ENCODE peak calls at places on chromosomes 6 and 20, in ten cellular contexts. E, W, N, B, H, U, L, C, X and V are unnamed samples.

GRCh38 chr20:63653041-63653973 is at the start of gene STMN3:
- DNase-seq in E (peak; percentile 86), H (peak; percentile 88), W (peak; percentile 86), U (peak; percentile 23), C (peak; percentile 56), N (peak; percentile 65), B (peak; percentile 63), X (peak; percentile 91), L (peak; percentile 90), V (peak; percentile 97)

GRCh38 chr6:71236926-71237425 is 51.6 kb upstream of the OGFRL1 start:
- DNase-seq in E (no peak), N (no peak), X (no peak), H (no peak), U (no peak), B (no peak), W (no peak), C (no peak), L (no peak), V (no peak)

GRCh38 chr20:1654994-1655393 is 2.6 kb downstream of the SIRPG start:
- DNase-seq in N (no peak), B (no peak), W (no peak), U (no peak), H (no peak), X (no peak), C (no peak), L (no peak), E (no peak), V (no peak)

GRCh38 chr6:158191032-158191431 is 22.9 kb downstream of the GTF2H5 start:
- DNase-seq in L (no peak), C (no peak), H (no peak), E (no peak), U (no peak), N (no peak), W (no peak), B (no peak), X (no peak), V (no peak)

GRCh38 chr6:140850438-140850837 is 1282.3 kb upstream of the GJE1 start:
- DNase-seq in H (no peak), E (no peak), L (no peak), U (no peak), W (peak; percentile 76), C (no peak), B (no peak), N (no peak), X (no peak), V (no peak)

GRCh38 chr6:114115659-114116058 is 144.7 kb upstream of the HDAC2 start:
- DNase-seq in N (no peak), W (no peak), H (no peak), B (no peak), L (no peak), U (no peak), C (no peak), X (no peak), E (no peak), V (no peak)

GRCh38 chr20:53036992-53037391 is 64.8 kb downstream of the TSHZ2 start:
- DNase-seq in C (no peak), H (no peak), L (no peak), U (no peak), E (no peak), X (no peak), W (no peak), B (no peak), N (no peak), V (peak; percentile 60)

GRCh38 chr6:35739645-35740517 is 3.0 kb downstream of the ARMC12 start:
- DNase-seq in C (no peak), H (no peak), L (no peak), W (no peak), X (no peak), B (no peak), N (no peak), U (no peak), E (no peak), V (no peak)

GRCh38 chr6:144580771-144581170 is 295.6 kb downstream of the UTRN start:
- DNase-seq in X (no peak), E (no peak), B (no peak), N (no peak), L (no peak), U (no peak), W (no peak), C (no peak), H (no peak), V (no peak)

GRCh38 chr20:3162080-3162611 is 2.5 kb upstream of the FASTKD5 start:
- DNase-seq in W (no peak), X (no peak), U (no peak), L (no peak), B (no peak), N (no peak), H (no peak), E (no peak), C (no peak), V (no peak)

GRCh38 chr6:123895346-123895745 is 91.7 kb downstream of the NKAIN2 start:
- DNase-seq in B (no peak), L (no peak), X (no peak), C (no peak), H (no peak), W (no peak), E (no peak), U (no peak), N (no peak), V (no peak)

GRCh38 chr6:88238901-88239300 is 72.8 kb upstream of the CNR1 start:
- DNase-seq in W (no peak), L (no peak), C (no peak), N (no peak), H (no peak), U (no peak), B (no peak), X (no peak), E (peak; percentile 68), V (no peak)

GRCh38 chr6:31740397-31741223 is 805 bp downstream of the MSH5 start:
- DNase-seq in N (no peak), W (no peak), B (no peak), U (no peak), L (no peak), E (no peak), X (peak; percentile 74), H (no peak), C (no peak), V (no peak)

GRCh38 chr20:23160536-23161243 is 74.6 kb upstream of the CD93 start:
- DNase-seq in U (no peak), W (peak; percentile 25), X (no peak), H (no peak), L (peak; percentile 34), C (no peak), B (no peak), E (no peak), N (no peak), V (no peak)

GRCh38 chr6:39335780-39336541 is 13.5 kb upstream of the KCNK16 start:
- DNase-seq in N (no peak), H (no peak), E (no peak), L (no peak), X (no peak), B (no peak), C (no peak), W (peak; percentile 37), U (no peak), V (peak; percentile 9)

GRCh38 chr20:14264869-14265268 is 72.5 kb downstream of the FLRT3 start:
- DNase-seq in E (no peak), H (no peak), U (peak; percentile 8), N (no peak), W (peak; percentile 15), X (no peak), C (no peak), B (no peak), L (no peak), V (no peak)

GRCh38 chr6:12654526-12654925 is 62.0 kb upstream of the PHACTR1 start:
- DNase-seq in B (no peak), N (no peak), L (no peak), C (no peak), U (no peak), W (no peak), E (no peak), H (no peak), X (no peak), V (no peak)

GRCh38 chr6:184161-184695 is 108.1 kb upstream of the DUSP22 start:
- DNase-seq in X (no peak), H (no peak), L (peak; percentile 10), B (no peak), W (no peak), C (no peak), E (no peak), N (no peak), U (no peak), V (no peak)

GRCh38 chr6:17703256-17703694 is 3.5 kb downstream of the NUP153 start:
- DNase-seq in L (no peak), U (peak; percentile 31), N (no peak), X (no peak), E (no peak), B (no peak), C (no peak), H (no peak), W (peak; percentile 83), V (peak; percentile 80)

GRCh38 chr6:130411481-130411880 is 45.7 kb downstream of the TMEM200A start:
- DNase-seq in U (no peak), W (no peak), N (no peak), L (no peak), H (no peak), B (no peak), E (no peak), C (no peak), X (no peak), V (no peak)

GRCh38 chr6:85944736-85945135 is 302.1 kb upstream of the SYNCRIP start:
- DNase-seq in E (no peak), H (no peak), B (no peak), X (no peak), N (no peak), C (no peak), L (no peak), W (no peak), U (no peak), V (no peak)

GRCh38 chr6:119544325-119545150 is 195.0 kb upstream of the MAN1A1 start:
- DNase-seq in N (no peak), H (no peak), X (no peak), L (no peak), B (no peak), W (no peak), C (no peak), U (no peak), E (no peak), V (no peak)

GRCh38 chr6:36592221-36592655 is 1.9 kb upstream of the SRSF3 start:
- DNase-seq in W (no peak), L (no peak), B (no peak), C (no peak), N (no peak), U (no peak), X (no peak), E (no peak), H (no peak), V (no peak)

GRCh38 chr6:137846772-137847313 is 20.2 kb upstream of the TNFAIP3 start:
- DNase-seq in L (no peak), U (no peak), C (no peak), H (no peak), X (peak; percentile 84), W (no peak), E (no peak), N (no peak), B (no peak), V (no peak)

GRCh38 chr6:157599191-157599590 is 218.2 kb downstream of the ZDHHC14 start:
- DNase-seq in H (no peak), L (peak; percentile 34), U (no peak), E (no peak), C (no peak), W (no peak), X (no peak), N (no peak), B (no peak), V (no peak)

GRCh38 chr20:50190251-50191064 is at the start of gene CEBPB:
- DNase-seq in X (peak; percentile 95), E (peak; percentile 63), H (peak; percentile 65), L (peak; percentile 93), B (peak; percentile 90), N (peak; percentile 81), W (peak; percentile 91), C (peak; percentile 89), U (peak; percentile 78), V (peak; percentile 91)

GRCh38 chr20:63409834-63410435 is 48.8 kb upstream of the CHRNA4 start:
- DNase-seq in U (no peak), E (no peak), X (no peak), W (no peak), B (no peak), L (no peak), H (no peak), C (no peak), N (no peak), V (no peak)

GRCh38 chr6:21200056-21200870 is 393.3 kb upstream of the SOX4 start:
- DNase-seq in X (no peak), E (no peak), C (no peak), W (no peak), N (no peak), L (no peak), B (no peak), H (no peak), U (no peak), V (no peak)